ENCODE peak calls at places on chromosome 15, in ten cellular contexts. One of them, this sample, is unnamed.

GRCh38 chr15:42919794-42920280 is 741 bp downstream of the TTBK2 start:
- DNase-seq in body of pancreas: peak; percentile 20
- DNase-seq in Right ventricle myocardium superior: peak; percentile 59
- DNase-seq in progenitor cell of endocrine pancreas: no peak
- DNase-seq in putamen: peak; percentile 37
- DNase-seq in glutamatergic neuron: no peak
- DNase-seq in GM03348: peak; percentile 32
- DNase-seq in activated CD4-positive, alpha-beta memory T cell treated with anti-CD3 and anti-CD28 coated beads, Interleukin-2, amount 10 ng/mL, durations not matched to agents 7 days and 5 days: peak; percentile 38
- DNase-seq in stimulated activated naive B cell treated with anti-CD40 and anti-IgM and Interleukin-4, amounts not matched to agents 10 μg/mL and 1 μg/mL and 100 μg/mL, for 72 hours: peak; percentile 21
- DNase-seq in uterus: no peak
- DNase-seq in this sample: peak; percentile 35

GRCh38 chr15:63945838-63946298 is 100.4 kb downstream of the DAPK2 start:
- DNase-seq in uterus: no peak
- DNase-seq in activated CD4-positive, alpha-beta memory T cell treated with anti-CD3 and anti-CD28 coated beads, Interleukin-2, amount 10 ng/mL, durations not matched to agents 7 days and 5 days: no peak
- DNase-seq in stimulated activated naive B cell treated with anti-CD40 and anti-IgM and Interleukin-4, amounts not matched to agents 10 μg/mL and 1 μg/mL and 100 μg/mL, for 72 hours: no peak
- DNase-seq in Right ventricle myocardium superior: no peak
- DNase-seq in progenitor cell of endocrine pancreas: no peak
- DNase-seq in body of pancreas: no peak
- DNase-seq in putamen: no peak
- DNase-seq in GM03348: no peak
- DNase-seq in glutamatergic neuron: no peak
- DNase-seq in this sample: peak; percentile 85

GRCh38 chr15:66233487-66234415 is 19.8 kb downstream of the MEGF11 start:
- DNase-seq in progenitor cell of endocrine pancreas: no peak
- DNase-seq in activated CD4-positive, alpha-beta memory T cell treated with anti-CD3 and anti-CD28 coated beads, Interleukin-2, amount 10 ng/mL, durations not matched to agents 7 days and 5 days: no peak
- DNase-seq in Right ventricle myocardium superior: no peak
- DNase-seq in putamen: no peak
- DNase-seq in stimulated activated naive B cell treated with anti-CD40 and anti-IgM and Interleukin-4, amounts not matched to agents 10 μg/mL and 1 μg/mL and 100 μg/mL, for 72 hours: no peak
- DNase-seq in body of pancreas: no peak
- DNase-seq in GM03348: no peak
- DNase-seq in glutamatergic neuron: peak; percentile 49
- DNase-seq in uterus: no peak
- DNase-seq in this sample: no peak

GRCh38 chr15:48774484-48774883 is 36.4 kb downstream of the CEP152 start:
- DNase-seq in stimulated activated naive B cell treated with anti-CD40 and anti-IgM and Interleukin-4, amounts not matched to agents 10 μg/mL and 1 μg/mL and 100 μg/mL, for 72 hours: no peak
- DNase-seq in progenitor cell of endocrine pancreas: no peak
- DNase-seq in GM03348: no peak
- DNase-seq in uterus: no peak
- DNase-seq in putamen: no peak
- DNase-seq in Right ventricle myocardium superior: no peak
- DNase-seq in body of pancreas: no peak
- DNase-seq in glutamatergic neuron: no peak
- DNase-seq in activated CD4-positive, alpha-beta memory T cell treated with anti-CD3 and anti-CD28 coated beads, Interleukin-2, amount 10 ng/mL, durations not matched to agents 7 days and 5 days: no peak
- DNase-seq in this sample: no peak

GRCh38 chr15:40823572-40824343 is 4.8 kb downstream of the PPP1R14D start:
- DNase-seq in body of pancreas: no peak
- DNase-seq in activated CD4-positive, alpha-beta memory T cell treated with anti-CD3 and anti-CD28 coated beads, Interleukin-2, amount 10 ng/mL, durations not matched to agents 7 days and 5 days: no peak
- DNase-seq in putamen: no peak
- DNase-seq in uterus: no peak
- DNase-seq in glutamatergic neuron: no peak
- DNase-seq in progenitor cell of endocrine pancreas: no peak
- DNase-seq in Right ventricle myocardium superior: no peak
- DNase-seq in GM03348: no peak
- DNase-seq in stimulated activated naive B cell treated with anti-CD40 and anti-IgM and Interleukin-4, amounts not matched to agents 10 μg/mL and 1 μg/mL and 100 μg/mL, for 72 hours: no peak
- DNase-seq in this sample: no peak

GRCh38 chr15:69032703-69033373 is 18.3 kb downstream of the NOX5 start:
- DNase-seq in Right ventricle myocardium superior: no peak
- DNase-seq in GM03348: no peak
- DNase-seq in progenitor cell of endocrine pancreas: no peak
- DNase-seq in stimulated activated naive B cell treated with anti-CD40 and anti-IgM and Interleukin-4, amounts not matched to agents 10 μg/mL and 1 μg/mL and 100 μg/mL, for 72 hours: no peak
- DNase-seq in glutamatergic neuron: no peak
- DNase-seq in uterus: no peak
- DNase-seq in putamen: no peak
- DNase-seq in activated CD4-positive, alpha-beta memory T cell treated with anti-CD3 and anti-CD28 coated beads, Interleukin-2, amount 10 ng/mL, durations not matched to agents 7 days and 5 days: no peak
- DNase-seq in body of pancreas: no peak
- DNase-seq in this sample: no peak

GRCh38 chr15:47523669-47524068 is 193.6 kb upstream of the SEMA6D start:
- DNase-seq in progenitor cell of endocrine pancreas: no peak
- DNase-seq in activated CD4-positive, alpha-beta memory T cell treated with anti-CD3 and anti-CD28 coated beads, Interleukin-2, amount 10 ng/mL, durations not matched to agents 7 days and 5 days: no peak
- DNase-seq in glutamatergic neuron: no peak
- DNase-seq in putamen: no peak
- DNase-seq in GM03348: no peak
- DNase-seq in Right ventricle myocardium superior: no peak
- DNase-seq in uterus: no peak
- DNase-seq in stimulated activated naive B cell treated with anti-CD40 and anti-IgM and Interleukin-4, amounts not matched to agents 10 μg/mL and 1 μg/mL and 100 μg/mL, for 72 hours: no peak
- DNase-seq in body of pancreas: no peak
- DNase-seq in this sample: no peak

GRCh38 chr15:32853667-32854066 is 135.9 kb downstream of the GREM1 start:
- DNase-seq in glutamatergic neuron: no peak
- DNase-seq in progenitor cell of endocrine pancreas: no peak
- DNase-seq in putamen: no peak
- DNase-seq in GM03348: no peak
- DNase-seq in activated CD4-positive, alpha-beta memory T cell treated with anti-CD3 and anti-CD28 coated beads, Interleukin-2, amount 10 ng/mL, durations not matched to agents 7 days and 5 days: no peak
- DNase-seq in stimulated activated naive B cell treated with anti-CD40 and anti-IgM and Interleukin-4, amounts not matched to agents 10 μg/mL and 1 μg/mL and 100 μg/mL, for 72 hours: no peak
- DNase-seq in body of pancreas: no peak
- DNase-seq in Right ventricle myocardium superior: no peak
- DNase-seq in uterus: no peak
- DNase-seq in this sample: no peak

GRCh38 chr15:26939398-26939797 is 31.6 kb upstream of the GABRG3 start:
- DNase-seq in glutamatergic neuron: no peak
- DNase-seq in uterus: no peak
- DNase-seq in body of pancreas: no peak
- DNase-seq in Right ventricle myocardium superior: no peak
- DNase-seq in activated CD4-positive, alpha-beta memory T cell treated with anti-CD3 and anti-CD28 coated beads, Interleukin-2, amount 10 ng/mL, durations not matched to agents 7 days and 5 days: no peak
- DNase-seq in progenitor cell of endocrine pancreas: no peak
- DNase-seq in GM03348: no peak
- DNase-seq in putamen: no peak
- DNase-seq in stimulated activated naive B cell treated with anti-CD40 and anti-IgM and Interleukin-4, amounts not matched to agents 10 μg/mL and 1 μg/mL and 100 μg/mL, for 72 hours: no peak
- DNase-seq in this sample: no peak

GRCh38 chr15:93770788-93771187 is 460.6 kb upstream of the MCTP2 start:
- DNase-seq in glutamatergic neuron: no peak
- DNase-seq in activated CD4-positive, alpha-beta memory T cell treated with anti-CD3 and anti-CD28 coated beads, Interleukin-2, amount 10 ng/mL, durations not matched to agents 7 days and 5 days: no peak
- DNase-seq in Right ventricle myocardium superior: no peak
- DNase-seq in putamen: no peak
- DNase-seq in GM03348: no peak
- DNase-seq in body of pancreas: no peak
- DNase-seq in stimulated activated naive B cell treated with anti-CD40 and anti-IgM and Interleukin-4, amounts not matched to agents 10 μg/mL and 1 μg/mL and 100 μg/mL, for 72 hours: no peak
- DNase-seq in progenitor cell of endocrine pancreas: no peak
- DNase-seq in uterus: no peak
- DNase-seq in this sample: no peak

This sample was measured in lung.